ENCODE peak calls at places on chromosomes 3 and 15, in six cellular contexts. I, R, K, Z, V and X are unnamed samples.

GRCh38 chr15:53256457-53256856 is 466.3 kb upstream of the ONECUT1 start:
- DNase-seq in I (no peak), R (no peak), K (no peak), Z (no peak), V (no peak), X (no peak)

GRCh38 chr3:192921793-192922192 is 4.1 kb upstream of the MB21D2 start:
- DNase-seq in I (no peak), R (no peak), K (no peak), Z (no peak), V (no peak), X (no peak)

GRCh38 chr3:188174309-188175044 is 20.5 kb downstream of the LPP start:
- DNase-seq in I (no peak), R (peak; percentile 45), K (peak; percentile 74), Z (no peak), V (no peak), X (no peak)

GRCh38 chr15:60392986-60393811 is 4.6 kb downstream of the ANXA2 start:
- DNase-seq in I (no peak), R (peak; percentile 98), K (peak; percentile 39), Z (peak; percentile 82), V (no peak), X (peak; percentile 98)

GRCh38 chr3:177448987-177449975 is 252.0 kb upstream of the TBL1XR1 start:
- DNase-seq in I (no peak), R (peak; percentile 65), K (no peak), Z (no peak), V (no peak), X (no peak)

GRCh38 chr15:76155742-76156141 is 96.0 kb downstream of the TMEM266 start:
- DNase-seq in I (no peak), R (no peak), K (no peak), Z (no peak), V (no peak), X (no peak)

GRCh38 chr15:96046620-96047240 is 283.8 kb upstream of the NR2F2 start:
- DNase-seq in I (no peak), R (no peak), K (no peak), Z (no peak), V (no peak), X (no peak)

GRCh38 chr3:186476044-186476468 is 68.1 kb downstream of the CRYGS start:
- DNase-seq in I (no peak), R (no peak), K (no peak), Z (no peak), V (peak; percentile 73), X (no peak)

GRCh38 chr3:9897408-9898372 is 5.0 kb upstream of the IL17RE start:
- DNase-seq in I (no peak), R (peak; percentile 99), K (peak; percentile 37), Z (no peak), V (no peak), X (no peak)

GRCh38 chr15:83713242-83713641 is 59.3 kb downstream of the ADAMTSL3 start:
- DNase-seq in I (no peak), R (no peak), K (no peak), Z (no peak), V (no peak), X (no peak)

GRCh38 chr3:4323246-4324027 is 20.3 kb downstream of the SETMAR start:
- DNase-seq in I (no peak), R (no peak), K (no peak), Z (no peak), V (no peak), X (no peak)

GRCh38 chr15:65641723-65642475 is 20.2 kb downstream of the SLC24A1 start:
- DNase-seq in I (no peak), R (no peak), K (peak; percentile 47), Z (no peak), V (no peak), X (no peak)

GRCh38 chr3:81375921-81376320 is 385.5 kb downstream of the GBE1 start:
- DNase-seq in I (no peak), R (no peak), K (no peak), Z (no peak), V (no peak), X (no peak)

GRCh38 chr3:53758846-53759245 is 87.4 kb downstream of the CHDH start:
- DNase-seq in I (no peak), R (no peak), K (peak; percentile 6), Z (no peak), V (no peak), X (no peak)

GRCh38 chr3:183762304-183762703 is 63.1 kb downstream of the MAP6D1 start:
- DNase-seq in I (no peak), R (no peak), K (no peak), Z (no peak), V (no peak), X (no peak)

GRCh38 chr3:160756907-160757623 is 1.0 kb downstream of the PPM1L start:
- DNase-seq in I (no peak), R (peak; percentile 5), K (peak; percentile 73), Z (peak; percentile 71), V (no peak), X (no peak)

GRCh38 chr15:84816694-84817460 is at the start of gene ALPK3:
- DNase-seq in I (no peak), R (no peak), K (no peak), Z (peak; percentile 89), V (no peak), X (no peak)

GRCh38 chr3:147411235-147411607 is 2.1 kb downstream of the ZIC1 start:
- DNase-seq in I (no peak), R (no peak), K (no peak), Z (no peak), V (no peak), X (no peak)

GRCh38 chr15:89368566-89369223 is 34.1 kb upstream of the POLG start:
- DNase-seq in I (no peak), R (no peak), K (peak; percentile 61), Z (no peak), V (no peak), X (no peak)

GRCh38 chr3:111712294-111713180 is 117.4 kb upstream of the ZBED2 start:
- DNase-seq in I (no peak), R (peak; percentile 64), K (peak; percentile 94), Z (no peak), V (no peak), X (no peak)

GRCh38 chr15:80455051-80455648 is 51.0 kb downstream of the ARNT2 start:
- DNase-seq in I (no peak), R (no peak), K (no peak), Z (peak; percentile 46), V (no peak), X (no peak)

GRCh38 chr15:64634576-64635485 is 140.6 kb downstream of the RBPMS2 start:
- DNase-seq in I (no peak), R (no peak), K (peak; percentile 96), Z (no peak), V (no peak), X (no peak)